ENCODE peak calls at places on chromosomes 12 and 14, in six cellular contexts. W, Q, D, J, M and Z are unnamed samples.

GRCh38 chr12:91140660-91141045 is 29.4 kb upstream of the LUM start:
- ATAC-seq in W (no peak), Q (no peak), D (no peak), J (no peak), M (no peak), Z (peak)

GRCh38 chr12:123892853-123893252 is 79.8 kb downstream of the CCDC92 start:
- ATAC-seq in W (no peak), Q (no peak), D (peak), J (no peak), M (no peak), Z (no peak)

GRCh38 chr12:53128780-53129747 is 25.8 kb downstream of the SOAT2 start:
- ATAC-seq in W (no peak), Q (no peak), D (no peak), J (no peak), M (peak), Z (peak)

GRCh38 chr14:81153187-81153586 is 67.6 kb downstream of the GTF2A1 start:
- ATAC-seq in W (no peak), Q (no peak), D (no peak), J (no peak), M (no peak), Z (no peak)

GRCh38 chr12:124656947-124657434 is 89.6 kb upstream of the NCOR2 start:
- ATAC-seq in W (no peak), Q (no peak), D (no peak), J (no peak), M (no peak), Z (no peak)

GRCh38 chr14:101774006-101774755 is 12.7 kb downstream of the PPP2R5C start:
- ATAC-seq in W (no peak), Q (no peak), D (no peak), J (no peak), M (no peak), Z (no peak)

GRCh38 chr14:34322940-34323418 is 139.1 kb downstream of the SPTSSA start:
- ATAC-seq in W (peak), Q (peak), D (peak), J (peak), M (peak), Z (no peak)

GRCh38 chr14:105484069-105484996 is 2.4 kb upstream of the CRIP1 start:
- ATAC-seq in W (no peak), Q (no peak), D (no peak), J (no peak), M (no peak), Z (no peak)

GRCh38 chr12:57816855-57817151 is 1.7 kb downstream of the AVIL start:
- ATAC-seq in W (no peak), Q (no peak), D (no peak), J (no peak), M (no peak), Z (peak)

GRCh38 chr12:122099280-122099749 is 20.8 kb downstream of the MLXIP start:
- ATAC-seq in W (no peak), Q (no peak), D (no peak), J (no peak), M (no peak), Z (no peak)

GRCh38 chr12:6790496-6791150 is 1.3 kb downstream of the CD4 start:
- ATAC-seq in W (no peak), Q (no peak), D (no peak), J (no peak), M (no peak), Z (no peak)

GRCh38 chr12:116069943-116070342 is 207.6 kb downstream of the MED13L start:
- ATAC-seq in W (no peak), Q (no peak), D (no peak), J (no peak), M (no peak), Z (no peak)

GRCh38 chr12:103499571-103499970 is 3.8 kb upstream of the C12orf42 start:
- ATAC-seq in W (no peak), Q (no peak), D (no peak), J (no peak), M (no peak), Z (no peak)

GRCh38 chr12:5439333-5439732 is 7.4 kb downstream of the NTF3 start:
- ATAC-seq in W (peak), Q (no peak), D (no peak), J (no peak), M (no peak), Z (no peak)

GRCh38 chr12:45708901-45709300 is 20.6 kb upstream of the ARID2 start:
- ATAC-seq in W (peak), Q (no peak), D (no peak), J (no peak), M (no peak), Z (no peak)

GRCh38 chr12:45708363-45708762 is 21.1 kb upstream of the ARID2 start:
- ATAC-seq in W (peak), Q (no peak), D (no peak), J (no peak), M (no peak), Z (no peak)

GRCh38 chr12:45704968-45705367 is 24.5 kb upstream of the ARID2 start:
- ATAC-seq in W (no peak), Q (no peak), D (no peak), J (no peak), M (no peak), Z (no peak)

GRCh38 chr12:45705404-45705803 is 24.1 kb upstream of the ARID2 start:
- ATAC-seq in W (no peak), Q (no peak), D (no peak), J (no peak), M (no peak), Z (no peak)

DNA sequence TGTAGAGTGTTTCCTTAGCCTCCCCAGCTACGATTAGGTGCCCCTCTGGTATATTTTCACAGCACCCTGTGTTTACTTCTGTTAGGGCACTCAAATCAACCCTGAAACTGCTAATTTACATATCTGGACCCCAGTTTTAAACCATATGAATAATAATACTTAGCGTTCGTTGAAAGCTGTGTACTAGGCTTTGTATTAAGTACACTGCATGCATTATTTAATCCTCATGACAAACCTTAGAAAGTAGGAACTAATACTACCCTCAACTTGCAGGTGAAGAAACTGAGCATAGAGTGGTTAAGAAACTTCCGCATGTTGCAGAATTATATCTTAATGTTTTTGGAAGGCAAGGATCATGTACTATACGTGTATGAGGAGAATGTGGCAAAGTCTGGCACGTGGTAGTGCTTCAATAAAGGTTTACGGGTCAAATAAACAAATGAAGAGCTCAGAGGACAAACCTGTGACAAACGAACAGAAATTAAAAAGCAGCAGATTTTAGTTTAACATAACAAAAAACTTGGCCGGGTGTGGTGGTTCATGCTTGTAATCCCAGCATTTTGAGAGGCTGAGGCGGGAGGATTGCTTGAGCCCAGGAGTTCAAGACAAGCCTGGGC is 22.2 kb upstream of the ARID2 start:
- ATAC-seq in W (no peak), Q (no peak), D (no peak), J (no peak), M (no peak), Z (no peak)
- H3K27ac ChIP-seq in W (no peak), Q (no peak), D (no peak), J (no peak), M (no peak), Z (no peak)

DNA sequence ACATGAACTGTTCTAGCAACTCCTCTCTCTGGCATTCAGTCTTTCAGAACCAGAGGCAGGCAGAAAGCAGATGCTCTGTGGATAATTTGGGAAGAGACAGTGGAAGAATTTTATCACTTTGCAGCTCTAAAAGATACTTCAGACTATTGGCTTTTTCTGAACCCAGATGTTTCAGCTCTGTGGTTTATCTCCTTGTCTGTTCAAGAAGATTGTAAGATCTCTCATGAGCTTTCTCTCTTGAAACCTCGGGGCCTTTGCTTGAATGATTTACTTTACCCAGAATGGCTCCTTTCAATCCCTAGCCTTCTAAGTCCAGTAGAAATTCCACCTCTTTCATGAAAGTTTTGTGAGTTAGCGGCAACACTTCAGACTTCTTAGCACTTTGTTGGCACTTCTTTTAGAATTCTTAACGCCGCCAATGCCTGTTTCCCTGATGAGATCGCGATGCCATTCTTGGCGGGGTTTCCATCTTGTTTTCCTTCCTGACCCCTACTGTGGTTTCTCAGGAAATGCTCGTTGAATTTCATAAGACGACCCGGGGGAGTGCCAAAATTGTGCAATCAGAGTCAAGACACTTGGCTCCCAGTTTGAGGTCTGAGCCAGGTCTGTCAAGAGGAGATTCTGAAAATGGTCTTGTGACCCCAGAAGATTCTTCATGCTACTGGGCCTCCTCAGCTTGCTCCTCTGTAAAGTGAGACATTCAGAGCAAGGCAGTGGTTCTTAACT is 107.0 kb upstream of the PRICKLE1 start:
- ATAC-seq in W (no peak), Q (no peak), D (no peak), J (no peak), M (no peak), Z (peak)
- TF ChIP-seq POLR2AphosphoS5 in W (no peak), Q (no peak), D (no peak), J (no peak), M (no peak), Z (peak)

DNA sequence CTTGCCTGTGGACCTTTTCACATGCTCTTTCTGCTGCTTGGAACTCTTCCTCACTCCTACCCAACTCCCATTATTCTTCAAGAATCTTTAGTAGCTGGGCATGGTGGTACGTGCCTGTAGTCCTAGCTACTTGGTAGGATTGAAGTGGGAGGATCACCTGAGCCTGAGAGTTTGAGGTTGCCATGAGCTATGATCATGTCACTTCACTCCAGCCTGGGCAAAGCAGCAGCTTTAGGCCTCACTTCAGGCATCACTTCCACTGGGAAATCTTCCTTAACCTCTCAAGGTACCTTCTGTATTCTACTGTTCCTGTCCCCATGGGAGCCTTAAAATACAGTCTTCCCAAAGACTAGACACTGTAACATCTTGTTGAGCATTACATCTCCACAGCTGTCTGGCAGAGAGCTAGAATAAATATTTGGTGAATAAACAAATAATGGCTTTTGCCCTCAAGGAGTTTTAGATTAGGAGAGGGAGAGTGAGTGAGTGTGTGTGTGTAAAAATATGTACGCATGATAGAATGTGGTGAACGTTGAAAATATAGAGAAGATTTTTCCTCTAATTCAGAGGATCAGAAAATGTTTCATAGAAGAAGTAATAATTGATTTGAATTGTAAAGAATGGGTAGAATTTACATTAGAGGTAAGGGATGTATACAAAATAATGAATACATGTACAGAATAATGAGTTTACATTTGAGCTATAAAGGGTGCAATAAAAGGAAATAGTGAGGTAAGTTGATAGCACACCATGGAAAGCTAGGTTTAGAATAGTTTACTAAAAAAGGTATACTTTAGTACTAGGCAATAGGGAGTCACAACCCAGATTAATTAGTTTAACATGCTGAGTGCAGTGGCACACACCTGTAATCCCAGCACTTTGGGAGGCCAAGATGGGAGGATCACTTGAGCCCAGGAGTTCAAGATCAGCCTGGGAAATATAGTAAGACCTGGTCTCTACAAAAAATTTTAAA is 29.2 kb upstream of the BMAL2 start:
- ATAC-seq in W (no peak), Q (no peak), D (peak), J (peak), M (no peak), Z (no peak)
- H3K27ac ChIP-seq in W (no peak), Q (no peak), D (no peak), J (no peak), M (no peak), Z (peak)

DNA sequence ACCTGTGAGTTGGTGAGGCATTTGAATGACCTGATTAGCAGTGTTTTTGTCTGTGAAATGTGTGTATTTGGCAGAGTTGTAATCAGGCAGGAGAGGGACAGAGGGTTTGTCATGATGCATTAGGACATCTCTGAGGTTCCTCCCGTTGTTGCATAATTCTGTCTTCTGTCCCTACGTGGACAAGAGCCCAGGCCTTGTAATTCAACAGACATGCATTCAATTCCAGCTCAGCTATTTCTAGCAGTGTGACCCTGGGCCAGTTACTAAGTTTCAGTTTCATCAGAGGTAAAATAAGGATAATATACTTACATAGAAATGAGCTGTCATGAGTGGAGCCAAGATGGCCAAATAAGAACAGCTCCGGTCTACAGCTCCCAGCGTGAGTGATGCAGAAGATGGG is 208.6 kb downstream of the SLC38A4 start:
- ATAC-seq in W (no peak), Q (no peak), D (no peak), J (no peak), M (no peak), Z (peak)
- TF ChIP-seq POLR2AphosphoS5 in W (no peak), Q (no peak), D (no peak), J (no peak), M (no peak), Z (peak)

GRCh38 chr12:67362526-67362925 is 93.4 kb downstream of the CAND1 start:
- ATAC-seq in W (no peak), Q (no peak), D (no peak), J (no peak), M (no peak), Z (no peak)

GRCh38 chr12:67366530-67367196 is 97.5 kb downstream of the CAND1 start:
- ATAC-seq in W (no peak), Q (no peak), D (no peak), J (no peak), M (no peak), Z (no peak)

GRCh38 chr12:67365131-67365530 is 96.0 kb downstream of the CAND1 start:
- ATAC-seq in W (no peak), Q (no peak), D (no peak), J (no peak), M (no peak), Z (no peak)

GRCh38 chr12:67367843-67368242 is 98.7 kb downstream of the CAND1 start:
- ATAC-seq in W (no peak), Q (no peak), D (no peak), J (no peak), M (no peak), Z (no peak)

GRCh38 chr12:67364228-67364627 is 95.1 kb downstream of the CAND1 start:
- ATAC-seq in W (no peak), Q (peak), D (no peak), J (no peak), M (no peak), Z (no peak)
- H3K27ac ChIP-seq in W (no peak), Q (no peak), D (no peak), J (no peak), M (no peak), Z (no peak)

DNA sequence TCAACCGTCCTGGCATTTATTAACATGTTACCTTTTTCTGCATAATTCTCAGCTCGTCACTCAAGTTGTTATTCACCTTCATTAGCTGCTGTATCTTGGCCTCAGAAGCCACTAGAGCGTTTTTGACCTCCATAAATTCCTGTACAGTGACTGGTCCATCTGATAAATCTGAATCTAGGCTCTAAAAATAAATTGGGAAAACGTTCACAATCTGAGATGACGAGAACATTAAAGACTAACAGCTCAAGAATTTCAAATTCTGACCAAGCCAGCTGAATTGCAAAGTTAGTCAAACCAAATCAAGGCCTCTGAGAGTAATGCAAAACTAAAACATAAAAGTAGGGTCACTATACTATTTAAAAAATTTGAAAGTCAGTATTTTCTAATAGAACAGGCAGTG is 45.0 kb downstream of the GIT2 start:
- ATAC-seq in W (peak), Q (no peak), D (no peak), J (no peak), M (no peak), Z (peak)
- TF ChIP-seq POLR2AphosphoS5 in W (no peak), Q (no peak), D (no peak), J (no peak), M (no peak), Z (peak)